ENCODE peak calls at places on chromosomes 3 and 15, in nine cellular contexts. One of them, this sample, is unnamed.

GRCh38 chr15:85430406-85431204 is 50.2 kb downstream of the AKAP13 start:
- DNase-seq in esophagus squamous epithelium: no peak
- DNase-seq in astrocyte: no peak
- DNase-seq in lower lobe of right lung: no peak
- DNase-seq in A549: no peak
- DNase-seq in aorta: no peak
- DNase-seq in fibroblast of lung: no peak
- DNase-seq in cardiac muscle cell: no peak
- DNase-seq in naive thymus-derived CD4-positive, alpha-beta T cell: no peak
- DNase-seq in this sample: no peak

GRCh38 chr15:65862682-65863081 is 6.6 kb upstream of the RAB11A start:
- DNase-seq in lower lobe of right lung: no peak
- DNase-seq in cardiac muscle cell: peak; percentile 85
- DNase-seq in A549: peak; percentile 82
- DNase-seq in esophagus squamous epithelium: no peak
- DNase-seq in naive thymus-derived CD4-positive, alpha-beta T cell: peak; percentile 56
- DNase-seq in fibroblast of lung: peak; percentile 71
- DNase-seq in aorta: peak; percentile 61
- DNase-seq in astrocyte: peak; percentile 66
- DNase-seq in this sample: peak; percentile 60

GRCh38 chr3:14791343-14791945 is 27.3 kb upstream of the FGD5 start:
- DNase-seq in astrocyte: peak; percentile 3
- DNase-seq in aorta: peak; percentile 67
- DNase-seq in fibroblast of lung: peak; percentile 20
- DNase-seq in cardiac muscle cell: peak; percentile 65
- DNase-seq in lower lobe of right lung: peak; percentile 66
- DNase-seq in A549: peak; percentile 76
- DNase-seq in esophagus squamous epithelium: no peak
- DNase-seq in naive thymus-derived CD4-positive, alpha-beta T cell: peak; percentile 54
- DNase-seq in this sample: no peak

GRCh38 chr3:72949016-72949415 is 47.6 kb upstream of the PPP4R2 start:
- DNase-seq in fibroblast of lung: no peak
- DNase-seq in astrocyte: no peak
- DNase-seq in lower lobe of right lung: no peak
- DNase-seq in esophagus squamous epithelium: no peak
- DNase-seq in naive thymus-derived CD4-positive, alpha-beta T cell: no peak
- DNase-seq in aorta: no peak
- DNase-seq in cardiac muscle cell: no peak
- DNase-seq in A549: no peak
- DNase-seq in this sample: no peak

GRCh38 chr3:195451373-195452000 is 8.7 kb upstream of the ACAP2 start:
- DNase-seq in esophagus squamous epithelium: no peak
- DNase-seq in fibroblast of lung: no peak
- DNase-seq in A549: no peak
- DNase-seq in aorta: no peak
- DNase-seq in naive thymus-derived CD4-positive, alpha-beta T cell: no peak
- DNase-seq in astrocyte: no peak
- DNase-seq in cardiac muscle cell: no peak
- DNase-seq in lower lobe of right lung: no peak
- DNase-seq in this sample: no peak

GRCh38 chr3:20136231-20136630 is 49.8 kb downstream of the SGO1 start:
- DNase-seq in naive thymus-derived CD4-positive, alpha-beta T cell: no peak
- DNase-seq in cardiac muscle cell: peak; percentile 17
- DNase-seq in aorta: no peak
- DNase-seq in esophagus squamous epithelium: no peak
- DNase-seq in lower lobe of right lung: no peak
- DNase-seq in A549: no peak
- DNase-seq in astrocyte: peak; percentile 41
- DNase-seq in fibroblast of lung: peak; percentile 49
- DNase-seq in this sample: no peak

GRCh38 chr3:85835857-85836470 is 877.2 kb downstream of the CADM2 start:
- DNase-seq in fibroblast of lung: no peak
- DNase-seq in lower lobe of right lung: no peak
- DNase-seq in esophagus squamous epithelium: no peak
- DNase-seq in cardiac muscle cell: no peak
- DNase-seq in astrocyte: no peak
- DNase-seq in A549: no peak
- DNase-seq in aorta: no peak
- DNase-seq in naive thymus-derived CD4-positive, alpha-beta T cell: no peak
- DNase-seq in this sample: no peak

GRCh38 chr15:90617668-90618097 is 88.0 kb downstream of the CRTC3 start:
- DNase-seq in cardiac muscle cell: no peak
- DNase-seq in aorta: no peak
- DNase-seq in fibroblast of lung: no peak
- DNase-seq in astrocyte: no peak
- DNase-seq in esophagus squamous epithelium: no peak
- DNase-seq in lower lobe of right lung: no peak
- DNase-seq in A549: no peak
- DNase-seq in naive thymus-derived CD4-positive, alpha-beta T cell: no peak
- DNase-seq in this sample: no peak

GRCh38 chr3:61848885-61849284 is 287.5 kb downstream of the PTPRG start:
- DNase-seq in astrocyte: peak; percentile 69
- DNase-seq in cardiac muscle cell: peak; percentile 97
- DNase-seq in aorta: no peak
- DNase-seq in naive thymus-derived CD4-positive, alpha-beta T cell: no peak
- DNase-seq in esophagus squamous epithelium: no peak
- DNase-seq in lower lobe of right lung: no peak
- DNase-seq in A549: no peak
- DNase-seq in fibroblast of lung: peak; percentile 73
- DNase-seq in this sample: no peak

GRCh38 chr15:63288778-63289378 is 11.5 kb downstream of the APH1B start:
- DNase-seq in fibroblast of lung: peak; percentile 35
- DNase-seq in lower lobe of right lung: no peak
- DNase-seq in cardiac muscle cell: peak; percentile 74
- DNase-seq in astrocyte: no peak
- DNase-seq in aorta: no peak
- DNase-seq in esophagus squamous epithelium: no peak
- DNase-seq in A549: peak; percentile 86
- DNase-seq in naive thymus-derived CD4-positive, alpha-beta T cell: no peak
- DNase-seq in this sample: peak; percentile 23

GRCh38 chr15:69324031-69324430 is 25.3 kb downstream of the PAQR5 start:
- DNase-seq in A549: no peak
- DNase-seq in aorta: no peak
- DNase-seq in lower lobe of right lung: no peak
- DNase-seq in cardiac muscle cell: no peak
- DNase-seq in astrocyte: no peak
- DNase-seq in fibroblast of lung: no peak
- DNase-seq in esophagus squamous epithelium: no peak
- DNase-seq in naive thymus-derived CD4-positive, alpha-beta T cell: no peak
- DNase-seq in this sample: no peak

GRCh38 chr15:32733276-32733675 is 15.5 kb downstream of the GREM1 start:
- DNase-seq in aorta: no peak
- DNase-seq in lower lobe of right lung: no peak
- DNase-seq in astrocyte: peak; percentile 70
- DNase-seq in esophagus squamous epithelium: no peak
- DNase-seq in A549: no peak
- DNase-seq in naive thymus-derived CD4-positive, alpha-beta T cell: no peak
- DNase-seq in cardiac muscle cell: peak; percentile 38
- DNase-seq in fibroblast of lung: peak; percentile 76
- DNase-seq in this sample: no peak

GRCh38 chr3:34863485-34863884 is 775.8 kb upstream of the ARPP21 start:
- DNase-seq in cardiac muscle cell: no peak
- DNase-seq in fibroblast of lung: no peak
- DNase-seq in lower lobe of right lung: no peak
- DNase-seq in aorta: no peak
- DNase-seq in esophagus squamous epithelium: no peak
- DNase-seq in naive thymus-derived CD4-positive, alpha-beta T cell: no peak
- DNase-seq in A549: no peak
- DNase-seq in astrocyte: no peak
- DNase-seq in this sample: no peak
- H3K27ac ChIP-seq in cardiac muscle cell: no peak overlapping the region
- H3K27ac ChIP-seq in fibroblast of lung: no peak overlapping the region
- H3K27ac ChIP-seq in lower lobe of right lung: no peak overlapping the region
- H3K27ac ChIP-seq in aorta: no peak overlapping the region
- H3K27ac ChIP-seq in esophagus squamous epithelium: no peak overlapping the region
- H3K27ac ChIP-seq in naive thymus-derived CD4-positive, alpha-beta T cell: no peak overlapping the region
- H3K27ac ChIP-seq in A549: no peak overlapping the region
- H3K27ac ChIP-seq in astrocyte: no peak overlapping the region
- H3K27ac ChIP-seq in this sample: no peak overlapping the region

GRCh38 chr3:71142440-71143161 is 440.9 kb downstream of the FOXP1 start:
- DNase-seq in fibroblast of lung: no peak
- DNase-seq in naive thymus-derived CD4-positive, alpha-beta T cell: no peak
- DNase-seq in aorta: no peak
- DNase-seq in astrocyte: no peak
- DNase-seq in cardiac muscle cell: peak; percentile 20
- DNase-seq in lower lobe of right lung: no peak
- DNase-seq in A549: no peak
- DNase-seq in esophagus squamous epithelium: no peak
- DNase-seq in this sample: no peak

GRCh38 chr3:71143493-71143892 is 440.0 kb downstream of the FOXP1 start:
- DNase-seq in lower lobe of right lung: no peak
- DNase-seq in cardiac muscle cell: no peak
- DNase-seq in fibroblast of lung: no peak
- DNase-seq in astrocyte: no peak
- DNase-seq in esophagus squamous epithelium: no peak
- DNase-seq in aorta: no peak
- DNase-seq in naive thymus-derived CD4-positive, alpha-beta T cell: no peak
- DNase-seq in A549: no peak
- DNase-seq in this sample: no peak

GRCh38 chr3:71145954-71146353 is 437.6 kb downstream of the FOXP1 start:
- DNase-seq in astrocyte: no peak
- DNase-seq in lower lobe of right lung: no peak
- DNase-seq in aorta: no peak
- DNase-seq in A549: no peak
- DNase-seq in esophagus squamous epithelium: no peak
- DNase-seq in fibroblast of lung: no peak
- DNase-seq in cardiac muscle cell: no peak
- DNase-seq in naive thymus-derived CD4-positive, alpha-beta T cell: no peak
- DNase-seq in this sample: no peak

GRCh38 chr3:71146673-71147072 is 436.9 kb downstream of the FOXP1 start:
- DNase-seq in aorta: no peak
- DNase-seq in A549: no peak
- DNase-seq in naive thymus-derived CD4-positive, alpha-beta T cell: no peak
- DNase-seq in astrocyte: no peak
- DNase-seq in lower lobe of right lung: no peak
- DNase-seq in fibroblast of lung: no peak
- DNase-seq in esophagus squamous epithelium: no peak
- DNase-seq in cardiac muscle cell: no peak
- DNase-seq in this sample: no peak

DNA sequence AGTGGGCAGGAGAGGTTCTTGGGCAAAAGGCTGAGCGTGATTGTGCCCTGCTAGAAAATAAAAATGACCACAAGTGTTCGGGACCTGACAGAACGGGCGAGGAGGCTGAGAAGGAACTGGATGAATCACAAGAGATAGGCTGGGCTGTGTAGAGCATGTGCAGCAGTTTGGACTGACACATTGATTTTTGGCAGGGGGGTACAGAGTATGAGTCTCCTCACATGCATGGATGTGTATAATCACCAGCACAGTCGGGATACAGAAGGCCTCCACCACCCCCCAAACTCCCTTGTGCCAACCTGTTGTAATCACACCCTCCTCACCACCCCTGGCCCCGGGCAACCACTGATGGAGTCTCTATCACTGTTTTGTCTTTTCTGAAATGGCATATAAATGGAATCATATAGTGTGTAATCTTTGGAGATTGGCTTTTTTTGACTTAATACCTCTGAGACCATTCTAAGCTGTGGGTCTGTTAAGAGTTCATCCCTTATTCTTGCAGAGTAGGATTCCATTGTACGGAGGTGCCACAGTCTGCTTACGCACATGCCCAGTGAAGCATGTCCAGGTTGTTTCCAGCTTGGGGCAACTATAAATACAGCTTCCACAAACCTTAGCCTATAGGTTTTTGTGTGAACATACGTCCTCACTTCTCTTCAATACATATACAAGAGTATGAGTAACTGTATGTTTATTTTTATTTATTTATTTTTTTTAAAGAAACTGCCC is 438.8 kb downstream of the FOXP1 start:
- DNase-seq in fibroblast of lung: peak; percentile 60
- DNase-seq in cardiac muscle cell: peak; percentile 33
- DNase-seq in A549: no peak
- DNase-seq in esophagus squamous epithelium: no peak
- DNase-seq in naive thymus-derived CD4-positive, alpha-beta T cell: no peak
- DNase-seq in astrocyte: peak; percentile 55
- DNase-seq in aorta: no peak
- DNase-seq in lower lobe of right lung: no peak
- DNase-seq in this sample: no peak
- H3K4me3 ChIP-seq in fibroblast of lung: no peak overlapping the region
- H3K4me3 ChIP-seq in cardiac muscle cell: no peak overlapping the region
- H3K4me3 ChIP-seq in A549: no peak overlapping the region
- H3K4me3 ChIP-seq in esophagus squamous epithelium: no peak overlapping the region
- H3K4me3 ChIP-seq in naive thymus-derived CD4-positive, alpha-beta T cell: no peak overlapping the region
- H3K4me3 ChIP-seq in astrocyte: no peak overlapping the region
- H3K4me3 ChIP-seq in aorta: no peak overlapping the region
- H3K4me3 ChIP-seq in lower lobe of right lung: no peak overlapping the region
- H3K4me3 ChIP-seq in this sample: no peak overlapping the region

DNA sequence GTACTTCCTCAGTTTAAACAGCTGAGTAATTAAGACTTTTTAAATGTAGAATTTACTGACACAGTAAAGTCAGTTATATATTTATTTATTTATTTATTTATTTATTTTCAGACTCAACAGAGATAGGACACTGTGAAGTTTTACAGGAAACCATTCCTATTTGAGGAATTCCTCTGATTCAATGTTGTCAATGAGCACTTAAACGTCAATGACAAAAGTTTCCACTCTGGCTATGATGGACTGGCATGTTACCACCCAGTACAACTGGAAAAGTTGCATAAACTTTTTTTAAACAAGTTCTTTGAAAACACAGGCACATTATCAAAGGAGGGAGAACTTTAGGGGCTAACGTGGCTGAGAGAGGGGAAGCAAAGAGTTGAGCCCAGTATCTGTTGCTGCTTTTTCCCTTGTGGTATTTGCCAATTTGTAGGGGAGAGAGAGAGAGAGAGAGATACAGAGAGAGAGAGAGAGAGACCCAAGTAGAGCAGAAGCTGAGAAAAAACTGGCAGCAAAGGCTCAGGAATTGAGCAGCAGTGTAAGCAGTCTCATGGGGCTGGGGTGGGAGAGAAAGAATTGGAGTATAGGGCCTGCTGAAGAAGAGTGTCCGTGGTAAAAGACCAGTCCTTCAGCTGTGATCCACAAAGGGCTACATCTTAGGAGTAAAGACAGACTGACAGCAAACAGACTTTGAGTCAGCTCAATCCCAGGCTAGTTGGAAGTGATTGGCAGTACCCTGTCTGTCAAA is 18.3 kb upstream of the ACTC1 start:
- DNase-seq in naive thymus-derived CD4-positive, alpha-beta T cell: no peak
- DNase-seq in esophagus squamous epithelium: no peak
- DNase-seq in astrocyte: no peak
- DNase-seq in aorta: no peak
- DNase-seq in A549: no peak
- DNase-seq in cardiac muscle cell: no peak
- DNase-seq in fibroblast of lung: no peak
- DNase-seq in lower lobe of right lung: no peak
- DNase-seq in this sample: no peak
- H3K4me1 ChIP-seq in naive thymus-derived CD4-positive, alpha-beta T cell: no peaks in the 10 kb centered on the region
- H3K4me1 ChIP-seq in esophagus squamous epithelium: no peaks in the 10 kb centered on the region
- H3K4me1 ChIP-seq in astrocyte: peaks cover 4% of the 10 kb centered on the region
- H3K4me1 ChIP-seq in aorta: no peaks in the 10 kb centered on the region
- H3K4me1 ChIP-seq in A549: peaks cover 38% of the 10 kb centered on the region
- H3K4me1 ChIP-seq in cardiac muscle cell: peaks cover 24% of the 10 kb centered on the region
- H3K4me1 ChIP-seq in fibroblast of lung: peaks cover 21% of the 10 kb centered on the region
- H3K4me1 ChIP-seq in lower lobe of right lung: no peaks in the 10 kb centered on the region
- H3K4me1 ChIP-seq in this sample: no peaks in the 10 kb centered on the region

DNA sequence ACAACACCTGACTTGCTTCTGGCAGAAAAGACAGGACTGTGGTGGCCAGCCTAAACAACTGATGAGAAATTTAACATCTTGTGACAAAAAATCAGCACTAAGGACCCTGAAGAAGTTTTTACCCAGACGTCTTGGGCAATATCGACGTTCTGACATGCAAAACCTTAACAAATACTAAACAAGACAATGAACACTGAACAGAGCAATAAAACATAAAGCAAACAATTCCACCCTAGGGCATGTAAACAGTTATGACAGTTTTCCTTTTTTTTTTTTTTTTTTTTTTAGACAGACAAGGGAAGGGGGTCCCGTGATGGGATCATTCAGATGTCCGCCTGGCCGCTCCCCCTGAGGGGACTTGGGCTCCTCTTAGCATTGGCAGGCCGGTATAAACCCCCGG is 738.0 kb downstream of the SI start:
- DNase-seq in aorta: no peak
- DNase-seq in astrocyte: no peak
- DNase-seq in A549: no peak
- DNase-seq in esophagus squamous epithelium: no peak
- DNase-seq in fibroblast of lung: no peak
- DNase-seq in lower lobe of right lung: peak; percentile 29
- DNase-seq in cardiac muscle cell: no peak
- DNase-seq in naive thymus-derived CD4-positive, alpha-beta T cell: no peak
- DNase-seq in this sample: no peak
- H3K27ac ChIP-seq in aorta: no peak overlapping the region
- H3K27ac ChIP-seq in astrocyte: no peak overlapping the region
- H3K27ac ChIP-seq in A549: no peak overlapping the region
- H3K27ac ChIP-seq in esophagus squamous epithelium: no peak overlapping the region
- H3K27ac ChIP-seq in fibroblast of lung: no peak overlapping the region
- H3K27ac ChIP-seq in lower lobe of right lung: no peak overlapping the region
- H3K27ac ChIP-seq in cardiac muscle cell: no peak overlapping the region
- H3K27ac ChIP-seq in naive thymus-derived CD4-positive, alpha-beta T cell: no peak overlapping the region
- H3K27ac ChIP-seq in this sample: no peak overlapping the region

This sample was measured in CD8-positive, alpha-beta memory T cell.